ENCODE peak calls at places on chromosomes 1 and 21, in four cellular contexts. U is astrocyte of the spinal cord, K is right lobe of liver, D is progenitor cell of endocrine pancreas. H is an unnamed sample.

GRCh38 chr1:235675152-235675890 is 25.7 kb upstream of the GNG4 start:
- DNase-seq in K (no peak), D (no peak), U (no peak), H (no peak)

GRCh38 chr1:167084739-167085138 is 5.4 kb downstream of the GPA33 start:
- DNase-seq in K (no peak), U (no peak), D (no peak), H (no peak)

GRCh38 chr1:3274972-3275371 is 179.5 kb upstream of the ARHGEF16 start:
- DNase-seq in D (no peak), U (no peak), K (no peak), H (no peak)

GRCh38 chr1:244429818-244430217 is 21.9 kb downstream of the ADSS2 start:
- DNase-seq in D (no peak), U (no peak), K (no peak), H (no peak)

GRCh38 chr1:36089393-36090121 is 865 bp downstream of the ADPRS start:
- DNase-seq in K (no peak), D (no peak), U (peak), H (peak)

GRCh38 chr1:67338642-67339041 is 31.0 kb downstream of the IL12RB2 start:
- DNase-seq in K (no peak), D (no peak), U (no peak), H (peak)

GRCh38 chr21:45726438-45726837 is 82.9 kb downstream of the PCBP3 start:
- DNase-seq in K (no peak), U (no peak), D (no peak), H (no peak)

GRCh38 chr1:19089524-19089923 is 120.5 kb downstream of the UBR4 start:
- DNase-seq in K (no peak), D (no peak), U (no peak), H (no peak)

GRCh38 chr1:221949996-221950395 is 208.1 kb upstream of the DUSP10 start:
- DNase-seq in U (no peak), K (no peak), D (no peak), H (no peak)

GRCh38 chr21:27586326-27586725 is 619.4 kb upstream of the ADAMTS5 start:
- DNase-seq in D (no peak), K (no peak), U (no peak), H (no peak)

H was measured in renal cortical epithelial cell.